ENCODE peak calls at places on chromosomes 4 and X, in nine cellular contexts. One of them, this sample, is unnamed.

GRCh38 chr4:77877167-77877566 is 14.5 kb downstream of the MRPL1 start:
- DNase-seq in A549: no peak
- DNase-seq in breast epithelium: no peak
- DNase-seq in MG63: no peak
- DNase-seq in COR-L47: no peak
- DNase-seq in iPS DF 6.9: no peak
- DNase-seq in cardiac muscle cell: no peak
- DNase-seq in NCI-H2081 treated with DMSO at 0.1 percent for 48 hours: no peak
- DNase-seq in kidney epithelial cell: no peak
- DNase-seq in this sample: no peak

GRCh38 chr4:151468715-151469696 is 60.0 kb downstream of the FHIP1A start:
- DNase-seq in A549: no peak
- DNase-seq in breast epithelium: no peak
- DNase-seq in MG63: no peak
- DNase-seq in COR-L47: no peak
- DNase-seq in iPS DF 6.9: no peak
- DNase-seq in cardiac muscle cell: no peak
- DNase-seq in NCI-H2081 treated with DMSO at 0.1 percent for 48 hours: no peak
- DNase-seq in kidney epithelial cell: no peak
- DNase-seq in this sample: no peak

GRCh38 chr4:38313999-38314561 is 349.9 kb upstream of the KLF3 start:
- DNase-seq in A549: peak
- DNase-seq in breast epithelium: no peak
- DNase-seq in MG63: peak
- DNase-seq in COR-L47: no peak
- DNase-seq in iPS DF 6.9: no peak
- DNase-seq in cardiac muscle cell: no peak
- DNase-seq in NCI-H2081 treated with DMSO at 0.1 percent for 48 hours: no peak
- DNase-seq in kidney epithelial cell: no peak
- DNase-seq in this sample: peak

GRCh38 chr4:140556372-140557085 is 12.2 kb downstream of the UCP1 start:
- DNase-seq in A549: no peak
- DNase-seq in breast epithelium: no peak
- DNase-seq in MG63: no peak
- DNase-seq in COR-L47: no peak
- DNase-seq in iPS DF 6.9: no peak
- DNase-seq in cardiac muscle cell: no peak
- DNase-seq in NCI-H2081 treated with DMSO at 0.1 percent for 48 hours: no peak
- DNase-seq in kidney epithelial cell: no peak
- DNase-seq in this sample: no peak

GRCh38 chr4:16896871-16897270 is 1.6 kb downstream of the LDB2 start:
- DNase-seq in A549: no peak
- DNase-seq in breast epithelium: no peak
- DNase-seq in MG63: no peak
- DNase-seq in COR-L47: no peak
- DNase-seq in iPS DF 6.9: no peak
- DNase-seq in cardiac muscle cell: peak
- DNase-seq in NCI-H2081 treated with DMSO at 0.1 percent for 48 hours: no peak
- DNase-seq in kidney epithelial cell: no peak
- DNase-seq in this sample: no peak

GRCh38 chr4:101208171-101208570 is 139.2 kb downstream of the PPP3CA start:
- DNase-seq in A549: no peak
- DNase-seq in breast epithelium: no peak
- DNase-seq in MG63: no peak
- DNase-seq in COR-L47: no peak
- DNase-seq in iPS DF 6.9: no peak
- DNase-seq in cardiac muscle cell: no peak
- DNase-seq in NCI-H2081 treated with DMSO at 0.1 percent for 48 hours: no peak
- DNase-seq in kidney epithelial cell: no peak
- DNase-seq in this sample: no peak

GRCh38 chrX:18075603-18076002 is 145.1 kb downstream of the BEND2 start:
- DNase-seq in A549: no peak
- DNase-seq in breast epithelium: no peak
- DNase-seq in MG63: no peak
- DNase-seq in COR-L47: peak
- DNase-seq in iPS DF 6.9: no peak
- DNase-seq in cardiac muscle cell: no peak
- DNase-seq in NCI-H2081 treated with DMSO at 0.1 percent for 48 hours: peak
- DNase-seq in kidney epithelial cell: no peak
- DNase-seq in this sample: no peak

GRCh38 chr4:129379429-129379828 is 283.5 kb downstream of the C4orf33 start:
- DNase-seq in A549: no peak
- DNase-seq in breast epithelium: no peak
- DNase-seq in MG63: no peak
- DNase-seq in COR-L47: no peak
- DNase-seq in iPS DF 6.9: no peak
- DNase-seq in cardiac muscle cell: no peak
- DNase-seq in NCI-H2081 treated with DMSO at 0.1 percent for 48 hours: no peak
- DNase-seq in kidney epithelial cell: no peak
- DNase-seq in this sample: no peak

GRCh38 chrX:133971586-133971985 is 13.8 kb downstream of the GPC3 start:
- DNase-seq in A549: no peak
- DNase-seq in breast epithelium: no peak
- DNase-seq in MG63: no peak
- DNase-seq in COR-L47: no peak
- DNase-seq in iPS DF 6.9: no peak
- DNase-seq in cardiac muscle cell: no peak
- DNase-seq in NCI-H2081 treated with DMSO at 0.1 percent for 48 hours: no peak
- DNase-seq in kidney epithelial cell: no peak
- DNase-seq in this sample: no peak

GRCh38 chr4:187172340-187172761 is 448.7 kb upstream of the FAT1 start:
- DNase-seq in A549: no peak
- DNase-seq in breast epithelium: no peak
- DNase-seq in MG63: no peak
- DNase-seq in COR-L47: no peak
- DNase-seq in iPS DF 6.9: no peak
- DNase-seq in cardiac muscle cell: no peak
- DNase-seq in NCI-H2081 treated with DMSO at 0.1 percent for 48 hours: no peak
- DNase-seq in kidney epithelial cell: no peak
- DNase-seq in this sample: peak